ENCODE peak calls at places on chromosomes 2 and 18, in six cellular contexts. L, K, F, P, Q and N are unnamed samples.

GRCh38 chr2:127081826-127082633 is 24.9 kb downstream of the BIN1 start:
- DNase-seq in F (no peak), P (no peak), K (no peak), Q (no peak), L (no peak), N (peak)

GRCh38 chr2:27086722-27087446 is at the start of gene KHK:
- DNase-seq in F (peak), Q (peak), K (no peak), L (no peak), P (peak), N (no peak)

GRCh38 chr2:191638079-191638801 is 39.7 kb upstream of the NABP1 start:
- DNase-seq in K (peak), L (no peak), F (no peak), Q (no peak), P (peak), N (no peak)

GRCh38 chr2:60416221-60417008 is 137.0 kb downstream of the BCL11A start:
- DNase-seq in P (peak), L (no peak), K (no peak), Q (no peak), F (no peak), N (no peak)

GRCh38 chr2:95391641-95392310 is 10.7 kb upstream of the FAHD2A start:
- DNase-seq in F (no peak), K (no peak), P (no peak), Q (no peak), L (no peak), N (no peak)

GRCh38 chr18:62634471-62634870 is 80.9 kb upstream of the PHLPP1 start:
- DNase-seq in L (no peak), P (peak), F (no peak), K (no peak), Q (no peak), N (no peak)

GRCh38 chr2:71452565-71452964 is 796 bp upstream of the DYSF start:
- DNase-seq in F (no peak), L (no peak), Q (peak), P (peak), K (peak), N (no peak)

GRCh38 chr2:99910903-99911302 is 231.5 kb downstream of the AFF3 start:
- DNase-seq in F (no peak), P (peak), L (no peak), K (no peak), Q (no peak), N (no peak)

GRCh38 chr2:158120664-158121063 is 19.0 kb downstream of the UPP2 start:
- DNase-seq in L (no peak), Q (no peak), F (no peak), K (no peak), P (no peak), N (no peak)

GRCh38 chr18:25594351-25594750 is 242.4 kb upstream of the ZNF521 start:
- DNase-seq in P (peak), Q (no peak), K (no peak), F (no peak), L (no peak), N (no peak)

GRCh38 chr2:180696005-180696404 is 284.4 kb upstream of the UBE2E3 start:
- DNase-seq in P (peak), Q (no peak), L (no peak), K (no peak), F (no peak), N (no peak)

GRCh38 chr18:63969965-63970802 is at the start of gene SERPINB8:
- DNase-seq in Q (peak), L (peak), P (peak), F (peak), K (peak), N (peak)

GRCh38 chr2:111162718-111163331 is 42.1 kb downstream of the BCL2L11 start:
- DNase-seq in P (no peak), L (no peak), F (no peak), Q (no peak), K (peak), N (no peak)

GRCh38 chr2:32715981-32716380 is 88.1 kb downstream of the TTC27 start:
- DNase-seq in F (no peak), P (no peak), K (no peak), L (no peak), Q (no peak), N (no peak)

GRCh38 chr2:219560037-219560892 is 11.1 kb downstream of the OBSL1 start:
- DNase-seq in K (no peak), Q (no peak), P (no peak), L (no peak), F (no peak), N (no peak)

GRCh38 chr2:204511021-204511420 is 34.3 kb upstream of the PARD3B start:
- DNase-seq in F (no peak), K (no peak), P (no peak), Q (no peak), L (no peak), N (no peak)

GRCh38 chr2:84839851-84840250 is 41.0 kb downstream of the TRABD2A start:
- DNase-seq in K (no peak), P (no peak), F (no peak), L (no peak), Q (no peak), N (no peak)

GRCh38 chr18:31684279-31685096 is at the start of gene B4GALT6:
- DNase-seq in P (peak), F (peak), Q (peak), K (peak), L (no peak), N (no peak)

GRCh38 chr2:164778723-164779122 is 62.9 kb downstream of the COBLL1 start:
- DNase-seq in Q (no peak), K (no peak), F (no peak), P (no peak), L (no peak), N (no peak)

GRCh38 chr18:429030-429429 is 71.5 kb downstream of the COLEC12 start:
- DNase-seq in K (no peak), P (no peak), F (no peak), Q (no peak), L (no peak), N (no peak)

GRCh38 chr18:39037925-39038324 is 1472.3 kb upstream of the CELF4 start:
- DNase-seq in P (no peak), K (no peak), Q (no peak), F (no peak), L (no peak), N (no peak)

GRCh38 chr2:228039752-228040534 is 141.5 kb downstream of the SPHKAP start:
- DNase-seq in F (no peak), L (no peak), P (peak), Q (no peak), K (no peak), N (no peak)
- TF ChIP-seq CTCF in F (peak), L (peak), P (peak), Q (peak), K (peak), N (peak)

DNA sequence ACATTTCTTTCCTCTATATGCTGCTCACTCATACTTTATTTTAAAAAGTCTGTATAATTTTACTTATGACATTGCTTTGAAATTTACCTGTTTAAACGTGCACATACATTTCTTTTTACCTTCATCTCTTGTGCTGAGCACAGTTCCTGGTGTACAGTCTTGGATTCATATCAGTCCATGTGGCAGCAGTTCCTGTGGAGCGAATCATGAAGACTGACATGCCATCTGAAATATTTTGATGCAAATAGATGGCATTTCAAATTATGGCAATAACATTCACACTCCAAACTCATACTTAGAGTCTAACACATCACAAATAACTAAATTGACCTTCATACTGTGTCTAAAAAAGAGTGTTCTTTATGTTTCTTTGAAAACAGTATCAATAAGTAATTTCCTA is 90.3 kb upstream of the CDH2 start:
- DNase-seq in Q (no peak), L (no peak), P (no peak), K (no peak), F (no peak), N (no peak)
- H3K27ac ChIP-seq in Q (no peak), L (no peak), P (no peak), K (no peak), F (no peak), N (no peak)

DNA sequence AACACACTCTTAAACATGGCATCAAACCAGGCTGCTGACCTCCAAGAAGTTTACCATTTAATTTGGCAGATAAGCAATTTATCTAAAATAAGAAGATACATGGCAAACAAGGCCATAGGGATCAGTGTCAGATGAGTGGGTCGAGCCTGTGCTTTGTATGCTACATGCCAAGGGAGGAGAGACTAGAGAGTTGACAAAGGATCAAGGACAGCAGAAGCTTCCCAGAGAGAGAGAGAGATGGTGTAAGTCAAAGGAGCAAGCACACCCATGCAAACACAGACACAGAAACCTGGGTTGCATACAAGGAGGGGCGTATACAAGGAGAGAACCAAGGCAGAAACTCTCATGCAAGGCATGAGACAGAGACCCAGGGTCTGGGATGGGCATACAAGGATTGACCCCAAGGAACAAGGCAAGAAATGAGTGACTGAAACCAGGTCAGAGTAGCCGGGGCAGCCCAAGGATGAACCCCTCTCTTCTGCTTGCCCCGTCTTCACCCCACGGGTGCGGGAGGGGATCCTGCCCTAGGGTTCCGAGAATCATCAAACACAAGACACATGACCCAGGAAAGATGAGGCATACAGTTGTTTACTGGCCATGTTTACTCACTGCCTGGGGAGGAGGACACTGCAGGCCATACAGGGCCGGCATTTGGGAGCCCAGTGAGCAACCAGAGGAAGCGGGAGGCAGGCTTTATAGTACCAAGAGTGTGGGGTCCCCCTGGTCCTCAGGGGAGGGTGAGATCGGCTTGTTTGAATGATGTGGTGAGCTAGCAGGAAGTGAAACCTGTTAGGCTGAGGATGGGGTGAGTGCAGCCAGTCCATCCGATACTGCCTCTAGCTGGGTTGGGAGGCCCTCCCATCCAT is 529.2 kb upstream of the ID2 start:
- DNase-seq in F (no peak), P (no peak), Q (no peak), K (no peak), L (no peak), N (no peak)
- TF ChIP-seq CTCF in F (no peak), P (no peak), Q (no peak), K (no peak), L (no peak), N (no peak)

GRCh38 chr18:3118195-3119010 is 101.4 kb downstream of the MYOM1 start:
- DNase-seq in F (no peak), L (no peak), Q (no peak), K (no peak), P (no peak), N (no peak)
- H3K27ac ChIP-seq in F (no peak), L (no peak), Q (peak), K (peak), P (peak), N (no peak)

DNA sequence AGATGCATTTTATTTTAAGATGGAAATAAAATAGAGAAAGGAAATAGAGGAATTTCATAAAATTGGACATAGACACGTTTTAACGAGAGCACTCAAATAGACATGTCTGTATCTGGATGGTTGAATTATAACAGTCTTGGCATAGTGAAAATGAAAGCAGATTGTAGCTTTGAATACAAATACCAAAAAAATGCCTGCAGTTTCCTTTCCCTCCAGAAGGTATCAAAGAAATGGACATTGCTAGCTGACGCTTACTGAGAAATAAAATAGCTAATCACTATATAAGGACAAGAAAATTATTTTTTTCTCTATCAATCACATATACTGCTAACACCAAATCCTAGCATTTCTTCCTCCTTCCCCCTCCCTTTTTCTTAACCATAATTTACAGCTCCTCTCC is 11.4 kb upstream of the MAPRE2 start:
- DNase-seq in L (no peak), P (no peak), K (no peak), F (no peak), Q (no peak), N (no peak)
- TF ChIP-seq CTCF in L (no peak), P (no peak), K (no peak), F (no peak), Q (peak), N (peak)

GRCh38 chr2:236577481-236578410 is 8.1 kb downstream of the ACKR3 start:
- DNase-seq in L (no peak), Q (no peak), K (no peak), F (no peak), P (no peak), N (no peak)
- H3K27ac ChIP-seq in L (peak), Q (no peak), K (no peak), F (peak), P (no peak), N (no peak)

GRCh38 chr2:149090706-149091105 is 52.2 kb downstream of the LYPD6B start:
- DNase-seq in P (no peak), K (no peak), Q (no peak), F (no peak), L (no peak), N (no peak)

GRCh38 chr2:149089068-149089467 is 50.6 kb downstream of the LYPD6B start:
- DNase-seq in F (no peak), Q (no peak), L (no peak), P (no peak), K (no peak), N (no peak)

GRCh38 chr2:149084924-149085795 is 46.7 kb downstream of the LYPD6B start:
- DNase-seq in L (no peak), F (no peak), K (peak), P (no peak), Q (no peak), N (no peak)

GRCh38 chr2:149082781-149083180 is 44.3 kb downstream of the LYPD6B start:
- DNase-seq in P (no peak), F (no peak), K (no peak), Q (no peak), L (no peak), N (no peak)

DNA sequence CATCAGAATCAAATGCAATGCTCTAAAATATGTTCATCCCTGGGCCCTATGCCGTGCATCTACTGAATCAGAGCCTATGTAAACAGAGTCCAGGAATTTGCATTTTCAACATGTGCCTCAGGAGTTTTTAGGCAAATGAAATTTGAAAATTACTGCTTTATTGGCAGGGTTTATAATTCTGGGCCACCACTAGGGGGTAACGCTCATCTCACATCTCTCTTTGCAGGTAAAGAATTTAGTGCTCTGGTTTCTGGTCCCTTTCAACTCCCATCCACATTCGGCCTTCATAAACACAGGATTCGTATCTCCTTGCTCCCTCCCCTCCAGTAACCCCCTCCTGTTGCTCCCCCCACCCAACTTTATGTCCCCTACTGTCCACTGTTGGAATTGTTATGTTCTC is 49.3 kb downstream of the LYPD6B start:
- DNase-seq in Q (no peak), P (peak), L (no peak), F (no peak), K (no peak), N (no peak)
- TF ChIP-seq CTCF in Q (no peak), P (peak), L (no peak), F (no peak), K (peak), N (no peak)

GRCh38 chr2:197994751-197995150 is 190.4 kb downstream of the PLCL1 start:
- DNase-seq in P (no peak), F (no peak), Q (no peak), K (no peak), L (no peak), N (no peak)
- H3K27ac ChIP-seq in P (no peak), F (no peak), Q (no peak), K (no peak), L (no peak), N (no peak)

GRCh38 chr18:40413160-40413559 is 1541.9 kb upstream of the PIK3C3 start:
- DNase-seq in F (no peak), K (no peak), P (peak), L (no peak), Q (no peak), N (no peak)
- TF ChIP-seq CTCF in F (peak), K (no peak), P (peak), L (no peak), Q (no peak), N (no peak)

GRCh38 chr2:46198164-46198883 is 98.9 kb upstream of the EPAS1 start:
- DNase-seq in L (no peak), K (no peak), P (no peak), Q (no peak), F (no peak), N (no peak)
- H3K27ac ChIP-seq in L (no peak), K (no peak), P (no peak), Q (no peak), F (peak), N (no peak)